ENCODE peak calls at places on chromosomes 7 and 10, in nine cellular contexts. One of them, this sample, is unnamed.

GRCh38 chr10:101961591-101962498 is 94.1 kb downstream of the ARMH3 start:
- DNase-seq in HCT116: no peak
- DNase-seq in hepatocyte: peak; percentile 8
- DNase-seq in GM23338: no peak
- DNase-seq in SK-N-SH: no peak
- DNase-seq in MM.1S: no peak
- DNase-seq in GM23248: peak; percentile 78
- DNase-seq in OCI-LY7: no peak
- DNase-seq in PC-3: peak; percentile 43
- DNase-seq in this sample: no peak

GRCh38 chr10:60526024-60526585 is 136.4 kb upstream of the ANK3 start:
- DNase-seq in hepatocyte: no peak
- DNase-seq in GM23338: no peak
- DNase-seq in MM.1S: no peak
- DNase-seq in PC-3: peak; percentile 86
- DNase-seq in GM23248: no peak
- DNase-seq in OCI-LY7: no peak
- DNase-seq in HCT116: no peak
- DNase-seq in SK-N-SH: no peak
- DNase-seq in this sample: no peak

GRCh38 chr7:22913116-22913515 is 90.5 kb upstream of the TOMM7 start:
- DNase-seq in HCT116: no peak
- DNase-seq in PC-3: no peak
- DNase-seq in hepatocyte: no peak
- DNase-seq in GM23248: no peak
- DNase-seq in OCI-LY7: no peak
- DNase-seq in MM.1S: no peak
- DNase-seq in GM23338: no peak
- DNase-seq in SK-N-SH: no peak
- DNase-seq in this sample: no peak

GRCh38 chr7:64098-64521 is 128.3 kb upstream of the FAM20C start:
- DNase-seq in MM.1S: no peak
- DNase-seq in GM23248: peak; percentile 81
- DNase-seq in SK-N-SH: peak; percentile 78
- DNase-seq in PC-3: peak; percentile 71
- DNase-seq in HCT116: peak; percentile 21
- DNase-seq in OCI-LY7: peak; percentile 22
- DNase-seq in hepatocyte: peak; percentile 81
- DNase-seq in GM23338: peak; percentile 76
- DNase-seq in this sample: peak; percentile 77

GRCh38 chr7:39535064-39535463 is 31.1 kb upstream of the YAE1 start:
- DNase-seq in MM.1S: no peak
- DNase-seq in hepatocyte: peak; percentile 48
- DNase-seq in GM23248: no peak
- DNase-seq in PC-3: no peak
- DNase-seq in HCT116: no peak
- DNase-seq in SK-N-SH: no peak
- DNase-seq in OCI-LY7: no peak
- DNase-seq in GM23338: no peak
- DNase-seq in this sample: no peak

GRCh38 chr7:139827042-139827441 is 2.0 kb upstream of the TBXAS1 start:
- DNase-seq in SK-N-SH: no peak
- DNase-seq in GM23248: no peak
- DNase-seq in OCI-LY7: peak; percentile 20
- DNase-seq in PC-3: peak; percentile 19
- DNase-seq in MM.1S: peak; percentile 50
- DNase-seq in hepatocyte: no peak
- DNase-seq in GM23338: peak; percentile 46
- DNase-seq in HCT116: peak; percentile 7
- DNase-seq in this sample: no peak

GRCh38 chr10:61283066-61283465 is 170.1 kb downstream of the TMEM26 start:
- DNase-seq in GM23338: no peak
- DNase-seq in OCI-LY7: no peak
- DNase-seq in MM.1S: no peak
- DNase-seq in GM23248: peak; percentile 53
- DNase-seq in hepatocyte: no peak
- DNase-seq in PC-3: no peak
- DNase-seq in HCT116: no peak
- DNase-seq in SK-N-SH: no peak
- DNase-seq in this sample: no peak

GRCh38 chr10:104416-104815 is 30.8 kb upstream of the ZMYND11 start:
- DNase-seq in MM.1S: no peak
- DNase-seq in hepatocyte: no peak
- DNase-seq in GM23338: no peak
- DNase-seq in OCI-LY7: no peak
- DNase-seq in SK-N-SH: no peak
- DNase-seq in GM23248: no peak
- DNase-seq in HCT116: no peak
- DNase-seq in PC-3: no peak
- DNase-seq in this sample: no peak

GRCh38 chr7:85115006-85115405 is 71.8 kb downstream of the SEMA3D start:
- DNase-seq in PC-3: peak; percentile 73
- DNase-seq in GM23248: no peak
- DNase-seq in GM23338: no peak
- DNase-seq in HCT116: no peak
- DNase-seq in OCI-LY7: no peak
- DNase-seq in SK-N-SH: peak; percentile 3
- DNase-seq in hepatocyte: no peak
- DNase-seq in MM.1S: no peak
- DNase-seq in this sample: no peak

GRCh38 chr7:64636386-64636785 is 29.5 kb upstream of the ZNF107 start:
- DNase-seq in GM23248: no peak
- DNase-seq in HCT116: no peak
- DNase-seq in SK-N-SH: peak; percentile 13
- DNase-seq in hepatocyte: no peak
- DNase-seq in PC-3: no peak
- DNase-seq in GM23338: peak; percentile 51
- DNase-seq in MM.1S: no peak
- DNase-seq in OCI-LY7: peak; percentile 69
- DNase-seq in this sample: no peak

GRCh38 chr7:102215281-102215680 is 71.4 kb upstream of the SH2B2 start:
- DNase-seq in GM23338: no peak
- DNase-seq in SK-N-SH: no peak
- DNase-seq in GM23248: no peak
- DNase-seq in OCI-LY7: no peak
- DNase-seq in hepatocyte: no peak
- DNase-seq in MM.1S: no peak
- DNase-seq in HCT116: no peak
- DNase-seq in PC-3: no peak
- DNase-seq in this sample: no peak

GRCh38 chr7:148334959-148335577 is 255.5 kb upstream of the C7orf33 start:
- DNase-seq in OCI-LY7: no peak
- DNase-seq in HCT116: no peak
- DNase-seq in SK-N-SH: no peak
- DNase-seq in hepatocyte: peak; percentile 56
- DNase-seq in GM23248: no peak
- DNase-seq in GM23338: no peak
- DNase-seq in MM.1S: no peak
- DNase-seq in PC-3: peak; percentile 41
- DNase-seq in this sample: peak; percentile 95

GRCh38 chr10:86252573-86252972 is 114.0 kb downstream of the GRID1 start:
- DNase-seq in GM23338: no peak
- DNase-seq in MM.1S: no peak
- DNase-seq in PC-3: no peak
- DNase-seq in OCI-LY7: no peak
- DNase-seq in hepatocyte: no peak
- DNase-seq in GM23248: no peak
- DNase-seq in SK-N-SH: peak; percentile 63
- DNase-seq in HCT116: no peak
- DNase-seq in this sample: no peak

DNA sequence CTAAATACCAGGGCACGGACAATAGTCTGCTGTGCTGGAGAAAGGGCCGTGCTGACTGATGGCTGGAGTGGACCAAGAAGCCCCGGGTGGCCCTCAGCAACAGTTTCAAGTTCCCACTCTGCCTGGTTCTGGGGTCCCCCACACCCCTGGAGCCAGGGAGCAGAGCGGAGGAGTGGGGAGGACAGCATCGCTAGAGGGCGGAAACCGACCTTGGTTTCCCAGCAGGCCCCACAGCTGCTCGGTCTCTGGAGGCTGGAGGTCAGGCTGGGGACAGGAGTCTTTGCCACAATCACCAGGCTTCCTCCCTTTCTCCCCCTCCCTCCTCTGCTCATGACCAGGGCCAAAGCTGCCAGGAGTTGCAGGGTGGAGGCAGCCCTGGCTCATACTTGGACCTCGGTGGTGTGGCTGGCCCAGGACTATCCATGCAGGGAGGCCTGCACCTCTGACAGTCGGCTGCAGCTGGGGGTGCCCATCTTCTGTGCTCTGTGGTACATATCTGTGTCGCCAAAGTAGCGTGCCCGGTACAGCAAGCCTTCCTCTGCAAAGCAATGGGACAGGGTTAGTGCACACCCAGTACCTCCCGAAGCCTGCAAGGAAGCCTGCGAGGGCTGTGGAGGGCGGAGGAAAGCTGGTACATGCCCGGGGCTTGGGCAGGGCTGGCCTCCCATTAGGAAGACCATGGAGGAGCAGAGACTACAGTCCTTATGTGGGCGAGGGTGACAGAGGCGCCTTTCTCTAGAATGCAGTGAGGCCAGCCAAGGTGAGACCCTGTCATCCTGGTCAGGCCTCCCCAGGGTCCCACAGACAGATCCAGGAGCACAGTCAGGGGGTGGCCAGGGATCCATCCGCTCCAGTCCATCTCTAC is 19.1 kb downstream of the DNAJB12 start:
- DNase-seq in HCT116: no peak
- DNase-seq in GM23338: no peak
- DNase-seq in SK-N-SH: peak; percentile 54
- DNase-seq in MM.1S: peak; percentile 89
- DNase-seq in PC-3: no peak
- DNase-seq in OCI-LY7: peak; percentile 45
- DNase-seq in GM23248: no peak
- DNase-seq in hepatocyte: peak; percentile 11
- DNase-seq in this sample: no peak
- H2AFZ ChIP-seq in HCT116: no peak overlapping the region
- H2AFZ ChIP-seq in GM23338: no peak overlapping the region
- H2AFZ ChIP-seq in SK-N-SH: no peak overlapping the region
- H2AFZ ChIP-seq in MM.1S: peak overlapping the region; percentile 26
- H2AFZ ChIP-seq in PC-3: no peak overlapping the region
- H2AFZ ChIP-seq in OCI-LY7: peak overlapping the region; percentile 36
- H2AFZ ChIP-seq in GM23248: no peak overlapping the region
- H2AFZ ChIP-seq in hepatocyte: no peak overlapping the region
- H2AFZ ChIP-seq in this sample: no peak overlapping the region

GRCh38 chr7:116697152-116697551 is 25.2 kb downstream of the MET start:
- DNase-seq in GM23248: no peak
- DNase-seq in SK-N-SH: no peak
- DNase-seq in GM23338: no peak
- DNase-seq in hepatocyte: no peak
- DNase-seq in MM.1S: no peak
- DNase-seq in PC-3: no peak
- DNase-seq in HCT116: no peak
- DNase-seq in OCI-LY7: no peak
- DNase-seq in this sample: no peak
- H3K36me3 ChIP-seq in GM23248: peaks cover 26% of the 10 kb centered on the region
- H3K36me3 ChIP-seq in SK-N-SH: peaks cover 26% of the 10 kb centered on the region
- H3K36me3 ChIP-seq in GM23338: no peaks in the 10 kb centered on the region
- H3K36me3 ChIP-seq in hepatocyte: no peaks in the 10 kb centered on the region
- H3K36me3 ChIP-seq in MM.1S: no peaks in the 10 kb centered on the region
- H3K36me3 ChIP-seq in PC-3: peaks cover 70% of the 10 kb centered on the region
- H3K36me3 ChIP-seq in HCT116: peaks cover 18% of the 10 kb centered on the region
- H3K36me3 ChIP-seq in OCI-LY7: no peaks in the 10 kb centered on the region
- H3K36me3 ChIP-seq in this sample: no peaks in the 10 kb centered on the region

DNA sequence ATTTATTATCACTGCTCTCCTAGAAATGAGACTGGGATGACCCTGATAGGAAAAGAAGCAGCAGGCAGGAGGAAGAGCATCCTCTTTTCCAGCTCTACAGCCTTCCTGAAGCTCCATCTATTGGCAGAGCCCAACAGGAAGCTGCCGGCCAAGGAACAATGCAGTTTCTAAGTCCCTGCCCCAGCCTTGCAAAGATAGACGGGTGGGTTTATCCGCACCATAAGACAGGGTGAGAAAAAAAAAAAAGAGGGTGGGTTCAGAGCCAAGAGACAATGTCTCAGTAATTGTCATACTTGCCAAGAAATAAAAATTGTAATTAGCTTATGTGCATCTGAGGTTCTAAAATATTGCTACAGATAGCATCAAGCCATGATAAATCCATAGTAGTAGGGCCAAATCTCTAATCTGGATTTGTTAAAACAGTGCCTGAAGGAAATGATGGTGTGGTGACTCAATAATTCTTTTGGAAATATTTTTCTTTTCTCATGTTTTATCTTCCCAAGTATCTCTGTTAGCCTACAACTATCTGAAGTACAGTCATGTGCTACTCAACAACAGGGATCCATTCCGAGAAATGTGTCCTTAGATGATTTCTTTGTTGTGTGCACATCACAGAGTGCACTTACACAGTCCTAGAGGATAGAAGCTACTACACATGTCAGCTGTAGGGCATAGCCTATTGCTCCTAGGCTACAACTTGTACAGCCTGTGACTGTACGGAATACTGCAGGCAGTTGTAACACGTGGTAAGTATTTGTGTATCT is 242.9 kb upstream of the CXCL12 start:
- DNase-seq in hepatocyte: no peak
- DNase-seq in HCT116: no peak
- DNase-seq in SK-N-SH: no peak
- DNase-seq in GM23338: peak; percentile 35
- DNase-seq in MM.1S: no peak
- DNase-seq in GM23248: peak; percentile 90
- DNase-seq in OCI-LY7: no peak
- DNase-seq in PC-3: peak; percentile 82
- DNase-seq in this sample: no peak
- TF ChIP-seq EZH2phosphoT487 in hepatocyte: no peak
- TF ChIP-seq EZH2phosphoT487 in HCT116: no peak
- TF ChIP-seq EZH2phosphoT487 in SK-N-SH: no peak
- TF ChIP-seq EZH2phosphoT487 in GM23338: no peak
- TF ChIP-seq EZH2phosphoT487 in MM.1S: no peak
- TF ChIP-seq EZH2phosphoT487 in GM23248: peak; percentile 36
- TF ChIP-seq EZH2phosphoT487 in OCI-LY7: no peak
- TF ChIP-seq EZH2phosphoT487 in PC-3: no peak
- TF ChIP-seq EZH2phosphoT487 in this sample: no peak

GRCh38 chr10:69049564-69049955 is 38.3 kb upstream of the SRGN start:
- DNase-seq in GM23338: no peak
- DNase-seq in HCT116: no peak
- DNase-seq in OCI-LY7: no peak
- DNase-seq in MM.1S: no peak
- DNase-seq in hepatocyte: no peak
- DNase-seq in PC-3: no peak
- DNase-seq in GM23248: no peak
- DNase-seq in SK-N-SH: no peak
- DNase-seq in this sample: no peak

GRCh38 chr10:69051303-69051702 is 36.6 kb upstream of the SRGN start:
- DNase-seq in GM23248: peak; percentile 58
- DNase-seq in SK-N-SH: no peak
- DNase-seq in hepatocyte: no peak
- DNase-seq in HCT116: no peak
- DNase-seq in OCI-LY7: no peak
- DNase-seq in GM23338: no peak
- DNase-seq in MM.1S: no peak
- DNase-seq in PC-3: no peak
- DNase-seq in this sample: no peak

GRCh38 chr10:69047111-69047837 is 40.6 kb upstream of the SRGN start:
- DNase-seq in GM23338: no peak
- DNase-seq in SK-N-SH: no peak
- DNase-seq in GM23248: no peak
- DNase-seq in hepatocyte: no peak
- DNase-seq in MM.1S: no peak
- DNase-seq in OCI-LY7: no peak
- DNase-seq in HCT116: no peak
- DNase-seq in PC-3: no peak
- DNase-seq in this sample: no peak

GRCh38 chr10:69045441-69046300 is 42.2 kb upstream of the SRGN start:
- DNase-seq in SK-N-SH: no peak
- DNase-seq in GM23338: no peak
- DNase-seq in MM.1S: peak; percentile 76
- DNase-seq in hepatocyte: no peak
- DNase-seq in OCI-LY7: no peak
- DNase-seq in GM23248: peak; percentile 57
- DNase-seq in HCT116: no peak
- DNase-seq in PC-3: peak; percentile 68
- DNase-seq in this sample: no peak

GRCh38 chr10:69048103-69048502 is 39.8 kb upstream of the SRGN start:
- DNase-seq in hepatocyte: no peak
- DNase-seq in SK-N-SH: no peak
- DNase-seq in GM23338: no peak
- DNase-seq in OCI-LY7: no peak
- DNase-seq in HCT116: no peak
- DNase-seq in PC-3: no peak
- DNase-seq in GM23248: peak; percentile 48
- DNase-seq in MM.1S: no peak
- DNase-seq in this sample: no peak
- H2AFZ ChIP-seq in hepatocyte: no peak overlapping the region
- H2AFZ ChIP-seq in SK-N-SH: no peak overlapping the region
- H2AFZ ChIP-seq in GM23338: peak overlapping the region; percentile 47
- H2AFZ ChIP-seq in OCI-LY7: no peak overlapping the region
- H2AFZ ChIP-seq in HCT116: no peak overlapping the region
- H2AFZ ChIP-seq in PC-3: no peak overlapping the region
- H2AFZ ChIP-seq in GM23248: peak overlapping the region; percentile 38
- H2AFZ ChIP-seq in MM.1S: no peak overlapping the region
- H2AFZ ChIP-seq in this sample: peak overlapping the region; percentile 76

This sample was measured in neural progenitor cell.